ENCODE peak calls at places on chromosomes 2 and 18, in four cellular contexts. O is lung, Y is osteoblast, U is thoracic aorta. Z is an unnamed sample. For H3K36me3 and H3K9me3, the result is how much of the 10 kb centered on the place peaks cover.

GRCh38 chr2:128729051-128729450 is 410.4 kb upstream of the HS6ST1 start:
- DNase-seq in O (no peak), Y (no peak), U (no peak), Z (no peak)

GRCh38 chr2:61272421-61273070 is 110.6 kb downstream of the C2orf74 start:
- DNase-seq in U (no peak), O (no peak), Y (peak), Z (no peak)

GRCh38 chr18:43789234-43790000 is 512.1 kb upstream of the SYT4 start:
- DNase-seq in O (no peak), U (no peak), Y (peak), Z (no peak)

GRCh38 chr2:236747426-236747825 is 177.8 kb downstream of the ACKR3 start:
- DNase-seq in Y (no peak), U (no peak), O (no peak), Z (no peak)

GRCh38 chr2:64637931-64638330 is 15.8 kb downstream of the SERTAD2 start:
- DNase-seq in Y (no peak), U (no peak), O (no peak), Z (no peak)

GRCh38 chr2:39849982-39850526 is 71.0 kb upstream of the THUMPD2 start:
- DNase-seq in Y (no peak), U (no peak), O (no peak), Z (no peak)

GRCh38 chr2:236095502-236095901 is 72.7 kb downstream of the GBX2 start:
- DNase-seq in U (no peak), O (no peak), Y (no peak), Z (no peak)

GRCh38 chr2:144083211-144083610 is 436.7 kb downstream of the ZEB2 start:
- DNase-seq in Y (no peak), U (no peak), O (peak), Z (peak)

GRCh38 chr2:120653871-120654270 is 81.8 kb upstream of the GLI2 start:
- DNase-seq in Y (no peak), U (no peak), O (no peak), Z (no peak)

DNA sequence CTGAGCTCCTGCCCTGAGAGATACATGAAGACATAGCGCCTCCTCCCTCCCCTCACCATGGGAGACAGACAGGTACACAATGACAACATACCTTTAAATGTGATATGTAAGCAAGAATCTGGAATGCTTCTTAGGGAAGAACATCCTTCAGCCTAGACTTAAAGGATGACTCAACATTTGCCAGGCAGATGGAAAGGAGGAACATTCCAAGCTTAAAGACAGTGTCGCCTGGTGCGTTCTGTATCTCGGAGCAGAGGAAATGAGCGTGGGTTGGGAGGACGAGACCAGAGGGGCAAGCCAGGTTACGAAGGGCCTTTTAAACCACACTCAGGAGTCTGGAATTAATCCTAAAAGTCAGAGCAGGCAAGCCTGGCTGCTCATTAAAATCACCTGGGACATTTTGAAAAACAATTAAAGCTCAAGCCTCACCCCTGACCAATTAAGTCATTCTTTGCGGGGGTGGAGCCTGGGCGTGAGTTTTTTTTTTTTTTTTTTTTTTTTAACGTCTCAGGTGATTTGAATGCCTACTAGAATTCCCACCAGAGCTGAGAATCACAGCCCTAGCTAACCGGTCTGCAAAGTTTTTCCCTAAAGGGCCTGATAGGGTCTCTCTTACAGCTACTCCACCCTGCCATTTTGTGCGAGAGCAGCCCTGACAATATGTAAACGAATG is 131.2 kb upstream of the SEC11C start:
- DNase-seq in Y (peak), U (no peak), O (no peak), Z (no peak)
- H3K4me3 ChIP-seq in Y (peak), U (no peak), O (no peak), Z (no peak)

GRCh38 chr2:159716857-159717256 is 4.6 kb downstream of the MARCHF7 start:
- DNase-seq in O (no peak), Y (no peak), U (no peak), Z (no peak)
- H3K36me3 ChIP-seq in O (under half), Y (half or more), U (under half), Z (half or more)

GRCh38 chr2:89780318-89780717 is 1088.8 kb downstream of the RPIA start:
- DNase-seq in Y (no peak), U (no peak), O (no peak), Z (no peak)

DNA sequence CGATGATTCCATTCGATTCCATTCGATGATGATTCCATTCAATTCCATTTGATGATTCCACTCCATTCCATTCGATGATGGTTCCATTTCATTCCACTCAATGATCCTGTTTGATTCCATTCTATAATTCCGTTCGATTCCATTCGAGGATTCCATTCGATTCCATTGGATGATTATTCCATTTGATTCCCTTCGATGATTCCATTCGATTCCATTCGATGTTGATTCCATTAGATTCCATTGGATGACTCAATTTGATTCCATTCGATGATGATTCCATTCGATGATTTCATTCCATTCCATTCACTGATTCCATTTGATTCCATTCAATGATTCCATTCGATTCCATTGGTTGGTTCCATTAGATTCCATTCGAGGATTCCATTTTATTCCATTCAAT is 1084.4 kb downstream of the RPIA start:
- DNase-seq in U (no peak), O (no peak), Y (no peak), Z (no peak)
- H3K9me3 ChIP-seq in U (under half), O (half or more), Y (under half), Z (half or more)

GRCh38 chr2:10029875-10030223 is 13.5 kb upstream of the KLF11 start:
- DNase-seq in Y (no peak), O (no peak), U (no peak), Z (no peak)

GRCh38 chr2:10028407-10028987 is 14.9 kb upstream of the KLF11 start:
- DNase-seq in O (no peak), U (no peak), Y (peak), Z (no peak)

GRCh38 chr2:10028988-10029874 is 14.1 kb upstream of the KLF11 start:
- DNase-seq in Y (peak), O (peak), U (no peak), Z (no peak)

GRCh38 chr2:10031886-10032745 is 11.2 kb upstream of the KLF11 start:
- DNase-seq in U (no peak), Y (peak), O (no peak), Z (no peak)

DNA sequence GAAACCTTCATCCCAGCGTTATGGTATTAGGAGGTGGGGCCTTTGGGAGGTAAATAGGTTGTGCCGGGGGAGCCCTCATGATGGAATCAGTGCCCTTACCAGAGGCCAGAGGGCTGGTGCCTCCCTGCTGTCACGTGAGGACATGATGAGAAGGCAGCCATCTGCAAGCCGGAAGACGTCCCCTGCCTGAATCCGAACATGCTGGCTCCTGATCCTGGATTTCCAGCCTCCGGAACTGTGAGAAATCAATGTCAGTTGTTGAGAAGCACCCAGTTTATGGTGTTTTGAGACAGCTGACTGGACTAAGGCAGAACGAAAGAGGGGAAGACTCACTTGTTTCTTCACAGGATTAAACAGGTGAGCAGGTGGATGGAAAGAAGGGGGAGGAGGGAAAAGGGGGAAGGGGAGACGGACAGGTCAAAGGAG is 13.0 kb upstream of the KLF11 start:
- DNase-seq in O (no peak), U (no peak), Y (peak), Z (no peak)
- H3K4me3 ChIP-seq in O (no peak), U (no peak), Y (no peak), Z (no peak)

GRCh38 chr2:9959262-9959661 is 7.8 kb downstream of the GRHL1 start:
- DNase-seq in Y (no peak), O (no peak), U (no peak), Z (no peak)
- H3K36me3 ChIP-seq in Y (under half), O (under half), U (under half), Z (under half)

DNA sequence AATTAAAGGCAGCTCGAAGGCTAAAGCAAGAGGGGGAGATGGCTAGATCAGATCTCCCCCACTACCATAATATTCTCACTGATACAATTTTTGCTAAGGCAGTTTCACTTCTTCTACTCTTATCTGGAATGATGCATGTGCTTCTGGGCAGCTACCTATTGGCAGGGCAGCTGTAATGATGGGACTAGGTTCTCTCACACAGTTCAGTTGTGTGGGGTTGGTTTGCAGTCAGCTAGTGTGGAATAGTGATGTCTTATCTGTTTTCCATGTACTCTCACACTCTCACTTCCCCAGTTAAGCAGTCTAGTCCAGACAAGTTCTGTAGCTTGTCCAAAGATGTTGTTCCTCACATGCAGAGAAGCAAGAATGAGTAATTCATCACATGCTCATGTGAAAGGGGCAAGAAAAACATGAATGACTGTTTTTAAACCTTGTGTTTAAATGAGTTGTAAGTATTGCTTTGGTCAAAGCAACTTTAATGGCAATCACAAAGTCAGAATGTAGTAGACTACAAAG is 836.1 kb downstream of the CBLN2 start:
- DNase-seq in Y (no peak), U (no peak), O (no peak), Z (no peak)
- H3K9me3 ChIP-seq in Y (under half), U (under half), O (under half), Z (under half)

DNA sequence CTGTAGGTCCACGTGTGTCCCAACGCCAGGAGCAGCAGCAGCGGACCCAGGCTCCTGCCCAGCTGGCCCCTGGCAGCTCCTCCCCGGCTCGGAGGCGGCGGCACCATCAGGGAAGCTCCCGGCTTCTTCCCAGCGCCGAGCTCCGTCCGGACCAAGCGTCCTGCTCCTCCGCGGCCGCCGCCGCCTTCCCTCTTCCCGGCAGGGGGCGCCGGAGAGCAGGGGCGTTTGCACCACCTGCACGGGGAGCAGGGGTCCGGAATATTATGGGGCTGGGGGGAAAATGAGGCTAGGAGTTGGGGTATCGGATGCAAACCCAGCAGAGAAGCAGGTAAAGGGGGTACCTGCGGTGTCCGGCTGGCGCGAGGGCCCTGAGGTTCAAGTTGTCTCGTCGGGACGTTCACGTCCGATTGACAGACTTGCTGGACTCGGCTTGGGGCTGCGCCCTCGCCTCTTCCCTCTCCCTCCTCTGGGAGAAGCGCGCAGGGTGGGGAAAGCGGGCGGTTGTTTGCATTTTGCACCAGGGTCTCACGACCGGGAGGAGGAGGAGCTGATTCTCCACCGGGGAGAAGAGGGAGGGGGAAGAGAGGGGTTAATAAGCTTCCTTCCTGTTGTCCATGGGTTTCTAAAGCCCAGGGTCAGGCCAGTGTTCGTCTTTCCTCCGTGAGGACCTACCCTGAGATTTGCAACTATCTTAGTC is at the start of gene CCBE1:
- DNase-seq in Y (peak), O (peak), U (no peak), Z (peak)
- H3K4me3 ChIP-seq in Y (peak), O (peak), U (peak), Z (peak)

GRCh38 chr18:3458952-3459853 is 9.2 kb downstream of the TGIF1 start:
- DNase-seq in O (no peak), Y (no peak), U (no peak), Z (no peak)
- H3K36me3 ChIP-seq in O (under half), Y (under half), U (under half), Z (half or more)

GRCh38 chr2:216289470-216289869 is 82.8 kb downstream of the MARCHF4 start:
- DNase-seq in Y (no peak), U (no peak), O (no peak), Z (no peak)
- H3K9me3 ChIP-seq in Y (under half), U (under half), O (under half), Z (under half)